ENCODE peak calls at places on chromosome 3, in six cellular contexts. W is fibroblast of the aortic adventitia; Z is GM23248; H is thoracic aorta; T is neuronal stem cell; F is CD4-positive, alpha-beta memory T cell. I is an unnamed sample.

GRCh38 chr3:152447509-152447908 is 178.8 kb downstream of the MBNL1 start:
- DNase-seq in Z (no peak), F (no peak), T (no peak), W (no peak), H (no peak), I (no peak)

GRCh38 chr3:52385157-52385556 is 59.7 kb downstream of the SEMA3G start:
- DNase-seq in T (peak), F (no peak), Z (peak), H (no peak), W (peak), I (peak)

GRCh38 chr3:193908181-193908744 is 227.7 kb upstream of the HES1 start:
- DNase-seq in W (no peak), H (no peak), T (no peak), F (no peak), Z (no peak), I (no peak)

GRCh38 chr3:12658593-12659058 is 5.3 kb downstream of the RAF1 start:
- DNase-seq in T (no peak), Z (peak), F (no peak), W (peak), H (no peak), I (peak)

GRCh38 chr3:184229424-184230080 is at the start of gene VWA5B2:
- DNase-seq in W (no peak), T (peak), Z (peak), F (peak), H (no peak), I (peak)

GRCh38 chr3:98778383-98778782 is 15.2 kb downstream of the ST3GAL6 start:
- DNase-seq in T (no peak), H (no peak), Z (peak), W (no peak), F (no peak), I (no peak)

GRCh38 chr3:10471337-10471721 is 34.1 kb downstream of the ATP2B2 start:
- DNase-seq in Z (no peak), F (no peak), H (no peak), T (peak), W (no peak), I (peak)

GRCh38 chr3:133441867-133442270 is 42.0 kb downstream of the BFSP2 start:
- DNase-seq in T (no peak), F (no peak), Z (no peak), H (no peak), W (no peak), I (no peak)

GRCh38 chr3:50388021-50388719 is 28.8 kb upstream of the TMEM115 start:
- DNase-seq in W (no peak), H (no peak), Z (peak), F (no peak), T (no peak), I (no peak)

GRCh38 chr3:110101361-110101760 is 764.0 kb upstream of the DPPA4 start:
- DNase-seq in T (no peak), F (no peak), Z (peak), H (no peak), W (no peak), I (peak)

GRCh38 chr3:126889276-126890201 is 93.4 kb upstream of the PLXNA1 start:
- DNase-seq in F (no peak), H (no peak), W (no peak), T (no peak), Z (no peak), I (no peak)

GRCh38 chr3:63934041-63934440 is 21.9 kb upstream of the SCAANT1 start:
- DNase-seq in W (no peak), T (no peak), H (no peak), Z (peak), F (no peak), I (no peak)

GRCh38 chr3:129608936-129609590 is 2.6 kb upstream of the PLXND1 start:
- DNase-seq in T (no peak), H (no peak), W (no peak), Z (no peak), F (no peak), I (no peak)

GRCh38 chr3:129605593-129606521 is 619 bp downstream of the PLXND1 start:
- DNase-seq in Z (peak), W (peak), H (no peak), F (peak), T (no peak), I (peak)

GRCh38 chr3:129608087-129608935 is 1.8 kb upstream of the PLXND1 start:
- DNase-seq in F (no peak), W (peak), T (no peak), Z (peak), H (no peak), I (peak)

GRCh38 chr3:129606522-129607390 is at the start of gene PLXND1:
- DNase-seq in H (no peak), F (peak), Z (peak), T (no peak), W (peak), I (peak)

GRCh38 chr3:129607391-129608068 is 1.1 kb upstream of the PLXND1 start:
- DNase-seq in T (no peak), Z (peak), F (no peak), W (no peak), H (no peak), I (no peak)
- H3K4me3 ChIP-seq in T (peak), Z (peak), F (no peak), W (peak), H (peak), I (peak)

DNA sequence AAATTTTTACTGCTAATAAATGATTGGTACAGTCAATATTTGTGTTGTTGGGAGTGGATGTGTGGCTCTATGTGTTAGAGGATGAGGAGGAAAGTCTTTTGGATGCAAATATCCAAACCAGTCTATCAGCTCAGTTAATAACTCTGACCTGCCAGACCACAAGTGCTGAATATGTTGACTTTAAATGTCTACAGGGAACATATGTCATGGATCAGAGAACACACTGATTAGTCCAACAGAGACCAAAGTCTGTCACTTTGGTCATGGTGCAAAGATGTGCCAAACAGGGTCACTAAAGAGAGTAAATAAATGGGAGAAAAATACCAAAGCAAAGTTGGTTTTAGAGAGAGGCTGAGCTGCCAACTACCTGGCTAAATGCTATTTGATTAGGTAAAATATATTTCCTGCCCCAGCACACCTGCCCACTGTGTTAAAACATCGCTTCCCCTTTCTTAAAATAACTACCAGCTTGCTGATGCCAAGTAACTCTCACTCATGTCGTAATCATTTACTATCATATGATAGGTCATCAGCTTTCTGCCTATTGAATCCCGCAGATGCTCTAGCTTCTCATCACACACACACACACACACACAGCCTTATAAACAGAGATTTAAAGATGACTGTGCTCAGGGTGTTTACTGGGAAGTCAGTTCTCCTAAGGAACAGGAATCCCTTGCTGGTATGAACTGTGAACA is 173.3 kb downstream of the PDZRN3 start:
- DNase-seq in Z (no peak), H (no peak), T (no peak), F (no peak), W (no peak), I (no peak)
- H3K4me3 ChIP-seq in Z (no peak), H (no peak), T (no peak), F (no peak), W (no peak), I (no peak)

DNA sequence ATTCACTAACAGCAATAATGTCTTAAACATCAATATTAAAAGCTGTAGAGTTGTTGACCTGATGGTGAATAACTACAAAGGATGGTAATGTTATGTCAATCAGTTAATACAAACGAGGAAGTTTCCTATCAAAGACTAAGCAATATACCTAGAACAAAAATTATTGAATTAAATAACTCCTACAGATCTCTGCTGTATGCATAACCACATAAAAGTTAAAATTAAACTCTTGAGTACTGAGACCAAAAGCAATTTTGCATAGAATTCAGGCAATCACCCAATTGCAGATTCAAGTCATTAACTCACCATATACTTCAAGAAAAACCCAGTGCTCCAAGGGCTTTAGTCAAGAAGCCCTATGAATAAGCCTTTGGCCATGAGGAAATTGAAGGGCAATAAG is 518.8 kb downstream of the MECOM start:
- DNase-seq in Z (peak), H (no peak), F (no peak), W (peak), T (no peak), I (peak)
- H3K4me3 ChIP-seq in Z (peak), H (peak), F (no peak), W (peak), T (no peak), I (peak)

DNA sequence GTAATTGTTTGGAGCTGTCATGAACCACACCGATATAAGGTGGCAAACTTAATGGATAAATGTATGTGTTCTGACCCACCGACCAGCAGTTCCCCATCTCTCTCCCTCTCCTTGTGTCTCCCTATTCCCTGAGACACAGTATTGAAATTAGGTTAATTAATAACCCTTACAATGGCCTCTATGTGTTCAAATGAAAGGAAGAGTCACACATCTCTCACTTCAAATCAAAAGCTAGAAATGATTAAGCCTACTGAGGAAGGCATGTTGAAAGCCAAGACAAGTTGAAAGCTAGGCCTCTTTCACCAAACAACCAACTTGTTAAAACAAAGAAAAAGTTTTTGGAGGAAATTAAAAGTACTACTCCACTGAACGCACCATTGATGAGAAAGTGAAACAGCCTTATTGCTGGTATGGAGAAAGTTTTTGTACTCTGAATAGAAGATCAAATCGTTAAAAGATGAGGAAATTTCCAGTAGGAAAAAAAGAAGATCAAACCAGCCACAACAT is 15.0 kb downstream of the ATR start:
- DNase-seq in W (no peak), T (no peak), H (no peak), Z (no peak), F (no peak), I (no peak)
- H3K4me3 ChIP-seq in W (no peak), T (no peak), H (no peak), Z (no peak), F (no peak), I (no peak)

GRCh38 chr3:149732234-149732633 is 20.1 kb downstream of the COMMD2 start:
- DNase-seq in H (no peak), F (no peak), Z (no peak), W (no peak), T (no peak), I (no peak)

GRCh38 chr3:149720918-149721317 is 31.4 kb downstream of the COMMD2 start:
- DNase-seq in H (no peak), Z (no peak), F (no peak), W (no peak), T (no peak), I (no peak)

GRCh38 chr3:149723781-149724180 is 28.5 kb downstream of the COMMD2 start:
- DNase-seq in W (no peak), T (no peak), Z (no peak), F (no peak), H (no peak), I (no peak)

GRCh38 chr3:149727676-149728075 is 24.6 kb downstream of the COMMD2 start:
- DNase-seq in T (no peak), H (no peak), Z (no peak), W (no peak), F (no peak), I (no peak)

DNA sequence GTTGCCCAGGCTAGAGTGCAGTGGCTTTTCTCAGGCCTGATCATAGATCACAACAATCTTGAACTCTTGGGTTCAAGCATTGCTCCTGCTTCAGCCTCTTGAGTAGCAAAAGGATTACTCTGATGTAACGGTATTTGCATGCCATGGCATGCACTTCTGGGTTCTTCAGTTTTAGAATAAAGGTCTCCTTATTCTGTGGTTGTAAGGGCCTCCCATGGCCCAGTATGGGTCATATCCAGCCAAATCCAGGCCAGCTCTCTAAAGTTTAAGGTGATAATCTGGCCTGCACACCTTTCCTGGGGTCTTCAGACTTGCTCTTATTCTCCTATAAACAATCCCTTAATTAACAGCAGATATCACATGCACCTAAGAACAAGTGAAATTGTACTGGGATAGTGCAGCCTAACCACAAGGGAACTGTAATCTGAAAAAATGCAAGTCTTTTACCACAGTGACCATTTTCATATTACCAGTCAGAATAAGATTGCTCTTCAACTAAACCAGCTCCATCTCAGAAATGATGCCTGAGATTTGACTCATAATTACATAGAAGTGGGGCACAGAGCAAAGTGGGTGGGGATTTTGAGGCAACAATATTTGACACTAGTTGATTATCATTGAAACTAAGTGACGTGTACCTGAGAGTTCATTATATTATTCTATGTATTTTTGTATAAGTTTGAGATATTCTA is 25.4 kb downstream of the COMMD2 start:
- DNase-seq in W (no peak), F (no peak), H (no peak), Z (peak), T (no peak), I (no peak)
- H3K4me3 ChIP-seq in W (no peak), F (no peak), H (no peak), Z (no peak), T (no peak), I (no peak)

GRCh38 chr3:146246493-146246892 is 4.4 kb downstream of the PLSCR4 start:
- DNase-seq in F (no peak), W (no peak), Z (no peak), H (no peak), T (no peak), I (no peak)

GRCh38 chr3:146247906-146248305 is 3.0 kb downstream of the PLSCR4 start:
- DNase-seq in H (no peak), T (no peak), Z (no peak), F (no peak), W (no peak), I (no peak)

DNA sequence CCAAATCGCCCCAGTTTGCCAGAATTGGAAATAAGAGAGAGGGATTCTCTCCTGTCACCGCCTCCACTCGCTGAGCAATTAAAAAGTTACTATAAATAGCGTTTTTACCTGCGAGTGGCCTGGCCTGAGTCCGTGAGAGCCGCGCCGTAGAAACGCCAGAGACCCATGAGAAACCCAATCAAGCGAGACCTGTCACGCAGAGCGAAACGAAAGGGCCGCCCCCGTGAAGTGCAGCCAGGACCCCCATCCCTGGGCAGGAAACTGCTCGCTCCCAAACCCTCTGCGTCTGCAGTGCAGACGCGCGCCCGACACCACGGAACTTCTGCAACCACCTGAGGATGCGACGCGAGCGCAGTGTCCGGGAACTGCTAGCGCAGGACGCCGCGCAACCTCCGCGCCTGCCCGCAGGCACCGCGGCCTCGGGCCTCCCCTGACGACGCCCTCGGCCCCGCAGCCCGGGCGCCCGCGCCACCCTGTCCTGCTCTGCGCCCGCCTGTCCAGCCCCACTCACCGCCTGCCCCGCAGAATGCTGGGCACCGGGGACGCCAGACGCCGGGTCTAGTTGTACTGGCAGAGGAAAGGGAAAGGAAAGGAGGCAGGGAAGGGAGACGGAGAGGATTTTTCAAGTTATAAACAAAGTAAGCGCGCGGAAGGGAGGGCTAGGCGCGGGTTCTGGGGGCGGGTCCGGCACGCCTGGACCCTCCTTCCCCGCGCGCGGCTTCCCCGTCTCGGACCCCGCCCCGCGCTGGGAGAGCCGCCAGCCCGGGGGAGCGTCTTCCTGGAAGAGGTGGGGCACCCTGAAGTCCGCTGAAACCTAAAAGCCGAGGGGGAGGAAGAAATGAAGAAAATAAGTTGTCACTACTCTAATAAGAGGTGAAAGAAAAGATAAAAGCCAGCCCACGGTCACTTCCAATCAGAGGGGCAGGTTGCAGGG is at the start of gene PLSCR4:
- DNase-seq in W (peak), Z (peak), T (peak), F (no peak), H (peak), I (peak)
- H3K4me3 ChIP-seq in W (peak), Z (peak), T (peak), F (peak), H (peak), I (peak)

DNA sequence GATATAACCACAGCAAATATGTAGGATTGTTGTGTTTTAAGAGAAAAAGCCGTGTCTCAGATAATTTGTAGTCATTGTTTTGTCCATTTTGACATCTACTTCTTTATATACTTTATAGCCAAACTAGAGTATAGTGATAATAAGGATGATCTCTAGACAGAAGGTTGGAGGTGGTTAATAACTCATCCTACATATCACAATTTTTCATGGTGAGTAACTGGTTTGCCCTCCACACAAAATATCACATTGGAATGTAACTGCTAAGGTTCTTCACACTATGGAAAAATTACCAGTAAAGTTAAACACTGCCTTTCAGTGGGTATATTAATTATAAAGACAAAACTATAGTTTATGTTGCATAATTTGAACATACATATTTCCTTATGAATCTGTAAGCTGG is 380.7 kb downstream of the LPP start:
- DNase-seq in F (no peak), T (no peak), Z (peak), W (no peak), H (no peak), I (no peak)
- H3K4me3 ChIP-seq in F (no peak), T (no peak), Z (peak), W (no peak), H (no peak), I (no peak)

I was measured in fibroblast of pulmonary artery.